ENCODE peak calls at places on chromosomes 7 and 10, in four cellular contexts. One of them, this sample, is unnamed.

GRCh38 chr7:1056785-1057410 is 12.6 kb downstream of the GPR146 start:
- DNase-seq in GM12878: no peak
- DNase-seq in HepG2: no peak
- DNase-seq in H1: no peak
- DNase-seq in this sample: no peak

GRCh38 chr7:106021211-106022067 is 58.4 kb downstream of the CDHR3 start:
- DNase-seq in HepG2: no peak
- DNase-seq in H1: no peak
- DNase-seq in GM12878: no peak
- DNase-seq in this sample: peak

GRCh38 chr7:125848157-125848556 is 918.5 kb upstream of the POT1 start:
- DNase-seq in GM12878: no peak
- DNase-seq in H1: no peak
- DNase-seq in HepG2: no peak
- DNase-seq in this sample: no peak

GRCh38 chr7:100891555-100891954 is 2.0 kb upstream of the UFSP1 start:
- DNase-seq in HepG2: no peak
- DNase-seq in H1: no peak
- DNase-seq in GM12878: no peak
- DNase-seq in this sample: no peak

GRCh38 chr10:25865267-25865666 is 68.8 kb upstream of the MYO3A start:
- DNase-seq in HepG2: no peak
- DNase-seq in GM12878: no peak
- DNase-seq in H1: no peak
- DNase-seq in this sample: no peak

GRCh38 chr10:29955308-29955935 is 104.0 kb downstream of the JCAD start:
- DNase-seq in H1: no peak
- DNase-seq in GM12878: no peak
- DNase-seq in HepG2: no peak
- DNase-seq in this sample: no peak

GRCh38 chr10:44008270-44008916 is 359.7 kb upstream of the ZNF32 start:
- DNase-seq in H1: no peak
- DNase-seq in HepG2: no peak
- DNase-seq in GM12878: peak
- DNase-seq in this sample: no peak

GRCh38 chr7:5441840-5442513 is 18.3 kb upstream of the TNRC18 start:
- DNase-seq in HepG2: no peak
- DNase-seq in GM12878: no peak
- DNase-seq in H1: no peak
- DNase-seq in this sample: no peak

GRCh38 chr10:57959318-57960003 is 308.2 kb downstream of the IPMK start:
- DNase-seq in H1: no peak
- DNase-seq in GM12878: no peak
- DNase-seq in HepG2: no peak
- DNase-seq in this sample: no peak

GRCh38 chr7:43781726-43782607 is 23.5 kb downstream of the BLVRA start:
- DNase-seq in HepG2: peak
- DNase-seq in H1: no peak
- DNase-seq in GM12878: no peak
- DNase-seq in this sample: no peak

GRCh38 chr7:141660259-141660658 is 41.7 kb downstream of the DENND11 start:
- DNase-seq in HepG2: no peak
- DNase-seq in H1: no peak
- DNase-seq in GM12878: no peak
- DNase-seq in this sample: no peak

GRCh38 chr7:3089493-3089892 is 45.8 kb upstream of the CARD11 start:
- DNase-seq in GM12878: no peak
- DNase-seq in HepG2: peak
- DNase-seq in H1: peak
- DNase-seq in this sample: peak

GRCh38 chr7:93232673-93233018 is 480 bp downstream of the VPS50 start:
- DNase-seq in HepG2: no peak
- DNase-seq in H1: no peak
- DNase-seq in GM12878: no peak
- DNase-seq in this sample: peak

GRCh38 chr7:134527979-134528371 is 608 bp downstream of the AKR1B10 start:
- DNase-seq in GM12878: no peak
- DNase-seq in HepG2: peak
- DNase-seq in H1: no peak
- DNase-seq in this sample: no peak

GRCh38 chr7:39827571-39827970 is 122.5 kb upstream of the CDK13 start:
- DNase-seq in GM12878: no peak
- DNase-seq in H1: no peak
- DNase-seq in HepG2: no peak
- DNase-seq in this sample: no peak

GRCh38 chr7:80277434-80278427 is 143.1 kb downstream of the GNAI1 start:
- DNase-seq in HepG2: no peak
- DNase-seq in H1: no peak
- DNase-seq in GM12878: no peak
- DNase-seq in this sample: peak

GRCh38 chr10:55746002-55746401 is 615.1 kb downstream of the ZWINT start:
- DNase-seq in HepG2: no peak
- DNase-seq in H1: no peak
- DNase-seq in GM12878: no peak
- DNase-seq in this sample: no peak

GRCh38 chr7:132249591-132249971 is 326.7 kb downstream of the PLXNA4 start:
- DNase-seq in HepG2: peak
- DNase-seq in GM12878: no peak
- DNase-seq in H1: peak
- DNase-seq in this sample: peak
- TF ChIP-seq SP1 in HepG2: no peak
- TF ChIP-seq SP1 in GM12878: no peak
- TF ChIP-seq SP1 in H1: no peak
- TF ChIP-seq SP1 in this sample: no peak

GRCh38 chr10:28280652-28281051 is 22.2 kb downstream of the MPP7 start:
- DNase-seq in H1: no peak
- DNase-seq in GM12878: no peak
- DNase-seq in HepG2: no peak
- DNase-seq in this sample: no peak

GRCh38 chr10:28283251-28283650 is 19.6 kb downstream of the MPP7 start:
- DNase-seq in GM12878: no peak
- DNase-seq in H1: no peak
- DNase-seq in HepG2: no peak
- DNase-seq in this sample: no peak

GRCh38 chr10:28281726-28282325 is 21.0 kb downstream of the MPP7 start:
- DNase-seq in HepG2: no peak
- DNase-seq in H1: no peak
- DNase-seq in GM12878: no peak
- DNase-seq in this sample: no peak

GRCh38 chr10:28284126-28284525 is 18.7 kb downstream of the MPP7 start:
- DNase-seq in GM12878: no peak
- DNase-seq in H1: no peak
- DNase-seq in HepG2: peak
- DNase-seq in this sample: no peak

DNA sequence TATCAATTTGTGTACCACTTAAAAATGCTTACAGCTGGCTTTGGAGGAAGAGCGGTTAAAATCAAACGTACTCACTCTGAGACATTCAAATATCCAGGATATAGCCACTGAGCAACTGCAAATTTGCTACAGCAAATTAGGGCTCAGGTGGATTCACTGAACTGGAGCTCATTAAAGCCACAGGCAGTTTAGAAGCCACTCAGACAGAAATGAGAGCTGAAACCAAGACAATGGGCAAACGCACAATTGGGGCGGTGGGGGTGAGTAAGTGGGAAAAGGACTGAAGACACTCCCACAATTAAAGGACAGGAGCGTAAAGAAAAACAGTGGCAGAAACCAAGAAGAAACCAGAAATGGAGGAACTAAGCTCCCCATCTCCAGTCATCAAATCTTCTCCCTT is 20.5 kb downstream of the MPP7 start:
- DNase-seq in GM12878: no peak
- DNase-seq in H1: no peak
- DNase-seq in HepG2: no peak
- DNase-seq in this sample: no peak
- TF ChIP-seq SUZ12 in GM12878: no peak
- TF ChIP-seq SUZ12 in H1: no peak
- TF ChIP-seq SUZ12 in HepG2: no peak
- TF ChIP-seq SUZ12 in this sample: no peak

GRCh38 chr10:67173787-67174186 is 248.0 kb downstream of the LRRTM3 start:
- DNase-seq in GM12878: no peak
- DNase-seq in HepG2: no peak
- DNase-seq in H1: no peak
- DNase-seq in this sample: no peak
- TF ChIP-seq SP1 in GM12878: no peak
- TF ChIP-seq SP1 in HepG2: no peak
- TF ChIP-seq SP1 in H1: no peak
- TF ChIP-seq SP1 in this sample: no peak

DNA sequence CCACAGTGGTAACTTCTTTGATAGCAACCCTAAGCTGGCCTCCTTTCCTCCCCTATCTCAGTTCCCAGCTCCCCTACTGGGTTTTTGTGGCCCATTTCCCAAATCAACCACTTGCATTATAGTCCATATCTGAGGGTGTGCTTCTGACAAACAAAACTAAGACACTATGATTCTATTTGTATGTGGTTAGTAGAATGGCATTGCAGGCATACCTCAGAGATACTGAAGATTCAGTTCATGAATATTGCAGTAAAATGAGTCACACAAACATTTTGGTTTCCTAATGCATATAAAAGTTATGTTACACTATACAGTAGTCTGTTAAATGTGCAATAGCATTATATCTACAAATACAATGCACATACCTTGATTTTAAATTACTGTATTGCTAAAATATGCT is 15.4 kb upstream of the TMEM243 start:
- DNase-seq in H1: no peak
- DNase-seq in GM12878: no peak
- DNase-seq in HepG2: no peak
- DNase-seq in this sample: no peak
- TF ChIP-seq SUZ12 in H1: no peak
- TF ChIP-seq SUZ12 in GM12878: no peak
- TF ChIP-seq SUZ12 in HepG2: no peak
- TF ChIP-seq SUZ12 in this sample: no peak

GRCh38 chr10:13542533-13542932 is 13.7 kb upstream of the BEND7 start:
- DNase-seq in GM12878: no peak
- DNase-seq in HepG2: no peak
- DNase-seq in H1: no peak
- DNase-seq in this sample: no peak

GRCh38 chr10:13535346-13535745 is 6.5 kb upstream of the BEND7 start:
- DNase-seq in HepG2: no peak
- DNase-seq in GM12878: no peak
- DNase-seq in H1: no peak
- DNase-seq in this sample: no peak

DNA sequence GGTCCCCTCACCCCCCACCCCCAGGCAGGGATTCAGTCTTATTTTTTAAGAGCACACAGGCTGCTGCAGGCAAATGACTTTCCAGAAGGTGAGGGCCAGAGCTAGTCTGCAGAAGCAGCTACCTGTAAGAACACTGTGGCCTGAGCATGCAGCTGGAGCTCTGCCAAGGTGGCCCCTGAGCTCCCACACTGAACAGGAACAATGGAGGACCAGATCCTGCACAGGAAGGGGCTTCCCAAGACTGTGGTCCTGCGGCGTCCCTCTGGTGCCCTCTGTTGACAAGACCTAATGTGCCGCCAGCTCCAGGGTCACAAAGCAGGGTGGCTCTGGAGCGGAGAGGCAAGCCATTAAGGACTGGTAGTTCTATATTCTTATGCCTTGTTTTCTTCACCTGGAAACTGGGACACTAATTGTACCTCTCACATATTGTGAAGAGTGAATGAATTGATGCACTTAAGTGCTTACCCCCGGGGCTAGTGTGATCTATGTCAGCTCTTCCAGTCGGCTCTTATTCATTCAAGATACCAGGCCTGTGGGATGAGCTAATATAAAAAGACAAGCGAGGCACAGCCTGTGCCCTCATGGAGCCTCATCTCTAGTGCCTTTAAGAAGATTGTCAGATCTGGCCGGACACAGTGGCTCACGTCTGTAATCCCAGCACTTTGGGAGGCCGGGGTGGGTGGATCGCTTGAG is 8.0 kb upstream of the BEND7 start:
- DNase-seq in HepG2: peak
- DNase-seq in GM12878: peak
- DNase-seq in H1: peak
- DNase-seq in this sample: peak
- TF ChIP-seq SP1 in HepG2: no peak
- TF ChIP-seq SP1 in GM12878: no peak
- TF ChIP-seq SP1 in H1: no peak
- TF ChIP-seq SP1 in this sample: no peak

DNA sequence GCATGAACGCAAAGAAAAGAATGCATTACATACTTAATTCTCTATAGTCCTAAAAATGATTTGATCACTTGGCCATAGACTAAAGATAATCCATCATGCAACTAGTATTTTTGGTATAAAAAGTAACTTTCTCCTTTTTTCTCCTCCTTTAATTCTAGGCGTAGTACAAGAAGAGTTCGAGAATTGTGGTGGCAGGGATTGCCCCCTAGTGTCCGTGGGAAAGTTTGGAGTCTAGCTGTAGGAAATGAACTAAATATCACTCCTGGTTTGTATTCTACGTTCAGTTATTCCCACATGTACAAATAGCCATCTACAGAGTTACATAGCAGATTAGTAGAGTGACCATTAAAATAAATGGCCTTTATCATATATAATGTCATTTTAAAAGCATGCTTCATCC is 45.5 kb upstream of the HELLS start:
- DNase-seq in GM12878: no peak
- DNase-seq in H1: no peak
- DNase-seq in HepG2: peak
- DNase-seq in this sample: peak
- TF ChIP-seq SUZ12 in GM12878: no peak
- TF ChIP-seq SUZ12 in H1: no peak
- TF ChIP-seq SUZ12 in HepG2: no peak
- TF ChIP-seq SUZ12 in this sample: no peak

DNA sequence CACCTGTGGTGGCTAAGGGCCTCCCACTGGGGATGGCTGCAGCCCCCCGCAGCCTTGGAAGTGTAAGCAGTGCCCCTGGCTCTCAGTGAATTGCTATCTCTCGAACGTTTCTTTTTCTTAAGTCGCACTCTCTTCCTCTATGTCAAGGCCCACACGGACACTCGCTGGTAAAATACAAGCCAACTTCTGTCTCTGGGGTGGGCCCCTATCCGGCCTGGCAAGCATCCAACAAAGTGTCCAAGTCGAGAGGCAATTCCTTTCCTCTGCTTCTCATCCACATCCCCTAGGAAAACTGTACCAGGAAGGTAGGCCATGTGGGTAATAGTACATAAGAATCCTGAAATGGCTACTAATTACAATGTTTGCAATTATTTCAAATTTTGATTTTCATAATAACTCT is 194.9 kb upstream of the MGMT start:
- DNase-seq in H1: no peak
- DNase-seq in HepG2: no peak
- DNase-seq in GM12878: no peak
- DNase-seq in this sample: no peak
- TF ChIP-seq SP1 in H1: no peak
- TF ChIP-seq SP1 in HepG2: no peak
- TF ChIP-seq SP1 in GM12878: no peak
- TF ChIP-seq SP1 in this sample: no peak

GRCh38 chr10:18350340-18350739 is 210.1 kb downstream of the CACNB2 start:
- DNase-seq in H1: no peak
- DNase-seq in HepG2: no peak
- DNase-seq in GM12878: no peak
- DNase-seq in this sample: no peak
- TF ChIP-seq SUZ12 in H1: no peak
- TF ChIP-seq SUZ12 in HepG2: no peak
- TF ChIP-seq SUZ12 in GM12878: no peak
- TF ChIP-seq SUZ12 in this sample: no peak